ENCODE peak calls at places on chromosomes 1 and 21, in five cellular contexts. W is esophagus muscularis mucosa, X is GM12864, Y is AG09309, J is fibroblast of lung. B is an unnamed sample.

GRCh38 chr1:173148971-173149370 is 58.2 kb downstream of the TNFSF4 start:
- DNase-seq in X (no peak), J (peak), W (no peak), Y (no peak), B (no peak)

GRCh38 chr1:171480035-171480434 is 5.3 kb upstream of the PRRC2C start:
- DNase-seq in W (no peak), X (no peak), Y (no peak), J (no peak), B (no peak)

GRCh38 chr21:45330075-45330781 is 42.5 kb upstream of the POFUT2 start:
- DNase-seq in X (no peak), Y (peak), J (peak), W (no peak), B (peak)

GRCh38 chr1:79549191-79549590 is 542.7 kb upstream of the ADGRL4 start:
- DNase-seq in J (no peak), X (no peak), Y (no peak), W (no peak), B (no peak)

GRCh38 chr21:16633851-16634521 is 878.9 kb upstream of the CXADR start:
- DNase-seq in J (peak), X (no peak), Y (no peak), W (no peak), B (no peak)

GRCh38 chr1:89312572-89312971 is 39.9 kb upstream of the GBP5 start:
- DNase-seq in Y (no peak), W (no peak), X (no peak), J (no peak), B (no peak)

GRCh38 chr1:44609412-44609767 is 64.9 kb downstream of the TMEM53 start:
- DNase-seq in W (no peak), J (peak), Y (no peak), X (no peak), B (peak)

GRCh38 chr1:224057461-224058199 is 56.3 kb upstream of the FBXO28 start:
- DNase-seq in X (no peak), Y (no peak), W (peak), J (no peak), B (peak)

GRCh38 chr1:4837752-4838151 is 183.3 kb downstream of the AJAP1 start:
- DNase-seq in W (no peak), X (no peak), J (no peak), Y (no peak), B (no peak)

GRCh38 chr1:99365545-99365944 is 101.3 kb downstream of the PLPPR4 start:
- DNase-seq in X (no peak), Y (no peak), W (no peak), J (no peak), B (no peak)

GRCh38 chr1:176670853-176671252 is 207.9 kb downstream of the PAPPA2 start:
- DNase-seq in J (no peak), Y (no peak), X (no peak), W (no peak), B (no peak)

GRCh38 chr1:112144738-112145426 is 155.4 kb upstream of the KCND3 start:
- DNase-seq in W (no peak), Y (no peak), J (no peak), X (no peak), B (no peak)

GRCh38 chr1:246661451-246661850 is 62.8 kb upstream of the SCCPDH start:
- DNase-seq in Y (no peak), X (no peak), W (no peak), J (no peak), B (no peak)

GRCh38 chr1:57091642-57092041 is 125.8 kb upstream of the C8B start:
- DNase-seq in Y (no peak), X (no peak), J (no peak), W (no peak), B (no peak)

GRCh38 chr1:53689223-53689622 is 49.7 kb downstream of the GLIS1 start:
- DNase-seq in X (no peak), J (no peak), Y (no peak), W (no peak), B (no peak)

GRCh38 chr1:167066333-167067122 is 23.6 kb downstream of the GPA33 start:
- DNase-seq in W (no peak), X (no peak), J (peak), Y (no peak), B (peak)

GRCh38 chr1:218284377-218284916 is 646 bp upstream of the RRP15 start:
- DNase-seq in Y (no peak), J (no peak), X (no peak), W (no peak), B (no peak)

GRCh38 chr1:65423884-65424655 is 3.6 kb downstream of the LEPR start:
- DNase-seq in J (peak), Y (peak), W (no peak), X (peak), B (no peak)

GRCh38 chr1:209040351-209040750 is 543.2 kb upstream of the CAMK1G start:
- DNase-seq in J (no peak), Y (no peak), W (no peak), X (no peak), B (no peak)

GRCh38 chr21:25735895-25736597 is 1.3 kb downstream of the GABPA start:
- DNase-seq in J (peak), Y (no peak), X (no peak), W (no peak), B (peak)

GRCh38 chr1:197526736-197527371 is 248.4 kb downstream of the DENND1B start:
- DNase-seq in Y (no peak), W (no peak), J (peak), X (no peak), B (peak)

GRCh38 chr1:202143768-202144509 is 598 bp downstream of the ARL8A start:
- DNase-seq in X (no peak), W (no peak), Y (no peak), J (no peak), B (peak)

GRCh38 chr21:46322351-46323226 is 1.1 kb downstream of the C21orf58 start:
- DNase-seq in W (no peak), X (no peak), J (peak), Y (no peak), B (peak)

GRCh38 chr1:64112281-64112680 is 91.1 kb upstream of the UBE2U start:
- DNase-seq in W (no peak), X (no peak), Y (peak), J (peak), B (no peak)

GRCh38 chr1:5933676-5934057 is 58.6 kb downstream of the NPHP4 start:
- DNase-seq in X (no peak), Y (no peak), J (peak), W (no peak), B (peak)

GRCh38 chr21:21997390-21998333 is 999.5 kb downstream of the NCAM2 start:
- DNase-seq in X (no peak), Y (no peak), W (no peak), J (no peak), B (no peak)

GRCh38 chr21:39908265-39908923 is 41.2 kb downstream of the PCP4 start:
- DNase-seq in W (no peak), X (no peak), J (no peak), Y (no peak), B (no peak)

GRCh38 chr1:7552402-7552801 is 218.7 kb upstream of the VAMP3 start:
- DNase-seq in W (no peak), J (no peak), X (no peak), Y (no peak), B (no peak)

GRCh38 chr1:71706030-71706671 is 576.2 kb downstream of the NEGR1 start:
- DNase-seq in W (no peak), Y (no peak), X (no peak), J (peak), B (no peak)

GRCh38 chr1:48047116-48047515 is 49.9 kb upstream of the TRABD2B start:
- DNase-seq in X (no peak), W (no peak), J (no peak), Y (no peak), B (no peak)

GRCh38 chr1:17914987-17915386 is 159.9 kb downstream of the ACTL8 start:
- DNase-seq in J (no peak), Y (no peak), W (no peak), X (no peak), B (no peak)

GRCh38 chr1:224726783-224727182 is 110.7 kb downstream of the CNIH3 start:
- DNase-seq in Y (peak), J (peak), X (no peak), W (no peak), B (no peak)

GRCh38 chr21:44914176-44914874 is 6.4 kb downstream of the ITGB2 start:
- DNase-seq in X (no peak), J (no peak), Y (no peak), W (no peak), B (peak)

GRCh38 chr1:109786531-109787021 is 22.9 kb upstream of the EPS8L3 start:
- DNase-seq in J (peak), W (no peak), X (no peak), Y (no peak), B (peak)

GRCh38 chr1:231170875-231171274 is 9.0 kb downstream of the TRIM67 start:
- DNase-seq in J (no peak), Y (no peak), X (no peak), W (no peak), B (no peak)

GRCh38 chr1:47537966-47538365 is 100.1 kb downstream of the FOXD2 start:
- DNase-seq in W (no peak), X (no peak), Y (no peak), J (no peak), B (no peak)

GRCh38 chr1:23169727-23170335 is 1.2 kb upstream of the LUZP1 start:
- DNase-seq in W (no peak), Y (peak), J (peak), X (no peak), B (peak)

GRCh38 chr1:44246806-44247205 is 33.5 kb downstream of the DMAP1 start:
- DNase-seq in X (no peak), W (no peak), J (no peak), Y (no peak), B (peak)

GRCh38 chr1:214504330-214504729 is 47.1 kb downstream of the PTPN14 start:
- DNase-seq in W (no peak), Y (no peak), J (no peak), X (no peak), B (no peak)

GRCh38 chr21:44530903-44531605 is 8.9 kb downstream of the KRTAP10-1 start:
- DNase-seq in W (no peak), Y (no peak), X (no peak), J (no peak), B (no peak)

GRCh38 chr1:117633423-117633822 is 27.6 kb downstream of the TENT5C start:
- DNase-seq in X (no peak), Y (no peak), W (no peak), J (no peak), B (no peak)

GRCh38 chr1:117632269-117633067 is 26.6 kb downstream of the TENT5C start:
- DNase-seq in W (no peak), X (peak), Y (no peak), J (no peak), B (no peak)

GRCh38 chr1:117633936-117634335 is 28.1 kb downstream of the TENT5C start:
- DNase-seq in W (no peak), X (no peak), Y (no peak), J (no peak), B (no peak)

GRCh38 chr1:117631761-117632160 is 25.9 kb downstream of the TENT5C start:
- DNase-seq in X (no peak), W (no peak), Y (no peak), J (no peak), B (no peak)

GRCh38 chr1:117633068-117633345 is 27.2 kb downstream of the TENT5C start:
- DNase-seq in Y (no peak), J (no peak), W (no peak), X (no peak), B (no peak)
- H3K4me3 ChIP-seq in Y (no peak), J (no peak), W (no peak), X (no peak), B (no peak)

DNA sequence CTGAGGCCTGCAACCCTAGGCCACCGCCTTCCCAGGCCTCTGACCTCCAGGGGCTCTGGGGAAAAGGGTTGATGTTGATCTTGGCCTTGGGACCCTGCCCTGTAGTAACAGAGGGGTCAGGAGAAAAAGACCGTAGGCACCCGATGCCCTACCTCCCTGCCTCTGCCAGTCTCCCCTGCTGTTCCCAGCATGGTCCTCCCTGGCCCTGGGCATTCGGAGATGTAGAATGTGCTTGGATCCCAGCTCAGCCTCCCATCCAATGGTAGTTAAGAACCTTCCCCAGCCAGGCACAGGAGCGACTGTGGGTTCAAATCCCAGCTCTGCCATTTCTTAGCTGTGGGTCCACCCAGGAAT is 72.0 kb upstream of the TARDBP start:
- DNase-seq in W (no peak), X (no peak), J (no peak), Y (no peak), B (no peak)
- H3K4me3 ChIP-seq in W (no peak), X (no peak), J (no peak), Y (no peak), B (no peak)

GRCh38 chr1:152325111-152325510 is at the start of gene FLG:
- DNase-seq in J (no peak), X (no peak), Y (no peak), W (no peak), B (no peak)
- H3K4me3 ChIP-seq in J (no peak), X (no peak), Y (no peak), W (no peak), B (no peak)

DNA sequence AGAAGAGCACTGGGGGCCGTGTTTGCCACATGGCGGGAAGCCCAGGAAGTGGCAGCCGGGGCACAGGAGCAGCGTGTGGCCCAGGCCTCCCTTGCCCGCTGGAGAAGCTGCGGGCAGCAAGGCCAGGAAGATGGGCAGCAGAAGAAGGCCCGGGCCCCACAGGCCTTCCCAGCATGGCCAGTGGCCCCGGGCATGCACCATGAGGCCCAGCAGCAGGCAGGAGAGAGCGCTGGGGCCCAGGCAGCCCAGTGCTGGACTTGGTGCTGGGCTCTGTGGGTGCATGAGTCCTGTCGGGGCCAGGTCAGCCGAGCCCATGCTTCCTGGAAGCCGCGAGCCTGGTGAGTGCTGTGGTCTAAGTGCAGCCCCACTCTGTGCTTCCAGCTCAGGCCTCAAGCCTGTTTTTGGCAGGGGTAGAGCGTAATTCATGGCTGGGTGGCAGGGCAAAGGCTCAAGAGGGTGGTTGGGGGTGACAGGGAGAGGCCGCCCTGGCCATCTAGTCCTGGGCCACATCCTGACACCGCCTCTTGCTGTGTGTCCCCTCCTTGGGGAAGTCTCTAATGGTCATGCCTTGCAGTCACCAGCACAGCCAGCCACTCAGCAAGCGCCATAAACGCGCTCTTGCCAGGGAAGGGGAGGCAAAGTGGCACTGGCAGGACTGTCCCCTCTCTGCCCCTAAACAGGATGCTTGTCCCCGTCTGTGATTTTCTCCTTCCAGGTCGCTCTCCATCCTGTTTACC is 21.3 kb downstream of the MTHFR start:
- DNase-seq in W (no peak), X (no peak), Y (no peak), J (no peak), B (no peak)
- H3K4me3 ChIP-seq in W (peak), X (no peak), Y (no peak), J (no peak), B (no peak)

DNA sequence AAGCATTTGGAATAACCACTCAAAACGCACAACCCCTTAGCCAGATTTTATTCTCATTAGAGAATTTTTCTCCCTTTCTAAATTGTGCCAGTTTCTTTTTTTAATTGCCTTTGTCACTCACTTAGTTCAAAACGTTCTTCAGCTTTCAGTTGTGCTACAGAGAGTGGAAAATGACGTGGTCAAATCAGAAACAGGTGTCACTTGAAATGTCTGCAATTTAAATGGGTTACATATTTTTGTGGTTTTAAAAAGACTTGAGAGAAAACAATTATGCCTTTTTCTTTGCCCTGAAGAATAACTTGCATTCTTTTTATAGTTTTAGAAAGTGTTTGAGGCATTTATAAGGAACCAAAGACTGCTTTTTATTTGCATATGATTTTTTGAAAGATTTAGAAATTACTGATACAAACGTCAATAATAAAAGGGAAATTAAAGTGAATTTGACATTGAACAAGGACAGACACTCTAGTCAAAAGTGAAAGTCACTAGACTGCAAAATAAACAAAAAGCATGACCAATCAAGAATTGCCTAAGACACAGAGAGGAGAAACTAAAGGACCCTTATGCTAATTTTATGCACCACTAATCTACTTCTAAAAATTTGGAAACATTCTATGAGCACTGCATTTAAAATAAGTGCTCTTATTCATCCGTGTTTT is 191.0 kb downstream of the TPR start:
- DNase-seq in W (no peak), J (peak), Y (no peak), X (no peak), B (no peak)
- H3K4me3 ChIP-seq in W (no peak), J (no peak), Y (no peak), X (no peak), B (no peak)